ENCODE peak calls at places on chromosomes 3 and 15, in five cellular contexts. One of them, this sample, is unnamed.

GRCh38 chr15:50627351-50628055 is 59.1 kb downstream of the TRPM7 start:
- DNase-seq in activated CD8-positive, alpha-beta T cell treated with anti-CD3 and anti-CD28 coated beads, Interleukin-2, amount 10 ng/mL, durations not matched to agents 7 days and 5 days: no peak
- DNase-seq in EH: peak
- DNase-seq in astrocyte of the spinal cord: peak
- DNase-seq in cardiac septum: no peak
- DNase-seq in this sample: peak

GRCh38 chr3:56869157-56869889 is 67.6 kb upstream of the ARHGEF3 start:
- DNase-seq in activated CD8-positive, alpha-beta T cell treated with anti-CD3 and anti-CD28 coated beads, Interleukin-2, amount 10 ng/mL, durations not matched to agents 7 days and 5 days: no peak
- DNase-seq in EH: no peak
- DNase-seq in astrocyte of the spinal cord: peak
- DNase-seq in cardiac septum: no peak
- DNase-seq in this sample: peak

GRCh38 chr3:139520028-139520737 is 19.4 kb downstream of the RBP1 start:
- DNase-seq in activated CD8-positive, alpha-beta T cell treated with anti-CD3 and anti-CD28 coated beads, Interleukin-2, amount 10 ng/mL, durations not matched to agents 7 days and 5 days: no peak
- DNase-seq in EH: no peak
- DNase-seq in astrocyte of the spinal cord: peak
- DNase-seq in cardiac septum: no peak
- DNase-seq in this sample: peak

GRCh38 chr3:144942093-144942492 is 970.5 kb downstream of the DIPK2A start:
- DNase-seq in activated CD8-positive, alpha-beta T cell treated with anti-CD3 and anti-CD28 coated beads, Interleukin-2, amount 10 ng/mL, durations not matched to agents 7 days and 5 days: no peak
- DNase-seq in EH: no peak
- DNase-seq in astrocyte of the spinal cord: no peak
- DNase-seq in cardiac septum: no peak
- DNase-seq in this sample: no peak

GRCh38 chr3:52441122-52441771 is 3.7 kb downstream of the SEMA3G start:
- DNase-seq in activated CD8-positive, alpha-beta T cell treated with anti-CD3 and anti-CD28 coated beads, Interleukin-2, amount 10 ng/mL, durations not matched to agents 7 days and 5 days: no peak
- DNase-seq in EH: no peak
- DNase-seq in astrocyte of the spinal cord: no peak
- DNase-seq in cardiac septum: peak
- DNase-seq in this sample: no peak

GRCh38 chr3:158101330-158102218 is 4.6 kb downstream of the SHOX2 start:
- DNase-seq in activated CD8-positive, alpha-beta T cell treated with anti-CD3 and anti-CD28 coated beads, Interleukin-2, amount 10 ng/mL, durations not matched to agents 7 days and 5 days: no peak
- DNase-seq in EH: no peak
- DNase-seq in astrocyte of the spinal cord: no peak
- DNase-seq in cardiac septum: no peak
- DNase-seq in this sample: no peak

GRCh38 chr3:100403956-100404548 is 2.7 kb downstream of the LNP1 start:
- DNase-seq in activated CD8-positive, alpha-beta T cell treated with anti-CD3 and anti-CD28 coated beads, Interleukin-2, amount 10 ng/mL, durations not matched to agents 7 days and 5 days: no peak
- DNase-seq in EH: peak
- DNase-seq in astrocyte of the spinal cord: no peak
- DNase-seq in cardiac septum: no peak
- DNase-seq in this sample: no peak

GRCh38 chr3:170714562-170715535 is 129.0 kb upstream of the SLC7A14 start:
- DNase-seq in activated CD8-positive, alpha-beta T cell treated with anti-CD3 and anti-CD28 coated beads, Interleukin-2, amount 10 ng/mL, durations not matched to agents 7 days and 5 days: no peak
- DNase-seq in EH: peak
- DNase-seq in astrocyte of the spinal cord: peak
- DNase-seq in cardiac septum: no peak
- DNase-seq in this sample: peak

GRCh38 chr3:151366993-151367392 is 17.6 kb downstream of the P2RY12 start:
- DNase-seq in activated CD8-positive, alpha-beta T cell treated with anti-CD3 and anti-CD28 coated beads, Interleukin-2, amount 10 ng/mL, durations not matched to agents 7 days and 5 days: no peak
- DNase-seq in EH: no peak
- DNase-seq in astrocyte of the spinal cord: no peak
- DNase-seq in cardiac septum: no peak
- DNase-seq in this sample: no peak

GRCh38 chr15:43974852-43975251 is 148.1 kb downstream of the WDR76 start:
- DNase-seq in activated CD8-positive, alpha-beta T cell treated with anti-CD3 and anti-CD28 coated beads, Interleukin-2, amount 10 ng/mL, durations not matched to agents 7 days and 5 days: no peak
- DNase-seq in EH: no peak
- DNase-seq in astrocyte of the spinal cord: no peak
- DNase-seq in cardiac septum: no peak
- DNase-seq in this sample: no peak

GRCh38 chr3:186772886-186773417 is 10.4 kb upstream of the EIF4A2 start:
- DNase-seq in activated CD8-positive, alpha-beta T cell treated with anti-CD3 and anti-CD28 coated beads, Interleukin-2, amount 10 ng/mL, durations not matched to agents 7 days and 5 days: peak
- DNase-seq in EH: peak
- DNase-seq in astrocyte of the spinal cord: no peak
- DNase-seq in cardiac septum: peak
- DNase-seq in this sample: peak

GRCh38 chr3:73484656-73485248 is 140.0 kb downstream of the PDZRN3 start:
- DNase-seq in activated CD8-positive, alpha-beta T cell treated with anti-CD3 and anti-CD28 coated beads, Interleukin-2, amount 10 ng/mL, durations not matched to agents 7 days and 5 days: no peak
- DNase-seq in EH: peak
- DNase-seq in astrocyte of the spinal cord: peak
- DNase-seq in cardiac septum: no peak
- DNase-seq in this sample: no peak